ENCODE peak calls at places on chromosomes 3 and 15, in seven cellular contexts. One of them, this sample, is unnamed.

GRCh38 chr3:120114981-120115380 is 20.7 kb upstream of the GSK3B start:
- DNase-seq in activated gamma-delta T cell treated with Interleukin-2 at 50 U/mL for 16 hours: no peak
- DNase-seq in stimulated activated CD4-positive, alpha-beta T cell treated with anti-CD3 and anti-CD28 coated beads, Interleukin-15, amount 100 ng/mL, for 48 hours: no peak
- DNase-seq in naive thymus-derived CD8-positive, alpha-beta T cell: no peak
- DNase-seq in T-helper 1 cell: no peak
- DNase-seq in hepatocyte: no peak
- DNase-seq in fibroblast of the conjunctiva: no peak
- DNase-seq in this sample: no peak

GRCh38 chr3:47646362-47646761 is 67.7 kb upstream of the CSPG5 start:
- DNase-seq in hepatocyte: no peak
- DNase-seq in T-helper 1 cell: no peak
- DNase-seq in naive thymus-derived CD8-positive, alpha-beta T cell: no peak
- DNase-seq in activated gamma-delta T cell treated with Interleukin-2 at 50 U/mL for 16 hours: no peak
- DNase-seq in stimulated activated CD4-positive, alpha-beta T cell treated with anti-CD3 and anti-CD28 coated beads, Interleukin-15, amount 100 ng/mL, for 48 hours: no peak
- DNase-seq in fibroblast of the conjunctiva: peak; percentile 13
- DNase-seq in this sample: no peak

GRCh38 chr3:132347095-132347494 is 29.9 kb downstream of the ACP3 start:
- DNase-seq in naive thymus-derived CD8-positive, alpha-beta T cell: no peak
- DNase-seq in stimulated activated CD4-positive, alpha-beta T cell treated with anti-CD3 and anti-CD28 coated beads, Interleukin-15, amount 100 ng/mL, for 48 hours: no peak
- DNase-seq in T-helper 1 cell: no peak
- DNase-seq in fibroblast of the conjunctiva: no peak
- DNase-seq in activated gamma-delta T cell treated with Interleukin-2 at 50 U/mL for 16 hours: no peak
- DNase-seq in hepatocyte: no peak
- DNase-seq in this sample: peak; percentile 6

GRCh38 chr3:72338082-72338941 is 509.9 kb downstream of the SHQ1 start:
- DNase-seq in naive thymus-derived CD8-positive, alpha-beta T cell: no peak
- DNase-seq in stimulated activated CD4-positive, alpha-beta T cell treated with anti-CD3 and anti-CD28 coated beads, Interleukin-15, amount 100 ng/mL, for 48 hours: peak; percentile 67
- DNase-seq in T-helper 1 cell: no peak
- DNase-seq in activated gamma-delta T cell treated with Interleukin-2 at 50 U/mL for 16 hours: no peak
- DNase-seq in fibroblast of the conjunctiva: no peak
- DNase-seq in hepatocyte: no peak
- DNase-seq in this sample: no peak

GRCh38 chr3:71987089-71987735 is 202.3 kb upstream of the PROK2 start:
- DNase-seq in fibroblast of the conjunctiva: no peak
- DNase-seq in T-helper 1 cell: no peak
- DNase-seq in activated gamma-delta T cell treated with Interleukin-2 at 50 U/mL for 16 hours: no peak
- DNase-seq in hepatocyte: peak; percentile 41
- DNase-seq in stimulated activated CD4-positive, alpha-beta T cell treated with anti-CD3 and anti-CD28 coated beads, Interleukin-15, amount 100 ng/mL, for 48 hours: no peak
- DNase-seq in naive thymus-derived CD8-positive, alpha-beta T cell: no peak
- DNase-seq in this sample: no peak

GRCh38 chr3:184448321-184449160 is 68.7 kb downstream of the CHRD start:
- DNase-seq in naive thymus-derived CD8-positive, alpha-beta T cell: no peak
- DNase-seq in activated gamma-delta T cell treated with Interleukin-2 at 50 U/mL for 16 hours: no peak
- DNase-seq in T-helper 1 cell: no peak
- DNase-seq in stimulated activated CD4-positive, alpha-beta T cell treated with anti-CD3 and anti-CD28 coated beads, Interleukin-15, amount 100 ng/mL, for 48 hours: no peak
- DNase-seq in fibroblast of the conjunctiva: peak; percentile 23
- DNase-seq in hepatocyte: peak; percentile 31
- DNase-seq in this sample: no peak

GRCh38 chr15:80887148-80887547 is 102.5 kb downstream of the MESD start:
- DNase-seq in naive thymus-derived CD8-positive, alpha-beta T cell: no peak
- DNase-seq in T-helper 1 cell: no peak
- DNase-seq in stimulated activated CD4-positive, alpha-beta T cell treated with anti-CD3 and anti-CD28 coated beads, Interleukin-15, amount 100 ng/mL, for 48 hours: no peak
- DNase-seq in hepatocyte: no peak
- DNase-seq in activated gamma-delta T cell treated with Interleukin-2 at 50 U/mL for 16 hours: no peak
- DNase-seq in fibroblast of the conjunctiva: no peak
- DNase-seq in this sample: no peak

GRCh38 chr15:70857547-70858265 is 3.7 kb upstream of the LARP6 start:
- DNase-seq in T-helper 1 cell: no peak
- DNase-seq in hepatocyte: no peak
- DNase-seq in stimulated activated CD4-positive, alpha-beta T cell treated with anti-CD3 and anti-CD28 coated beads, Interleukin-15, amount 100 ng/mL, for 48 hours: no peak
- DNase-seq in activated gamma-delta T cell treated with Interleukin-2 at 50 U/mL for 16 hours: no peak
- DNase-seq in fibroblast of the conjunctiva: no peak
- DNase-seq in naive thymus-derived CD8-positive, alpha-beta T cell: no peak
- DNase-seq in this sample: no peak

GRCh38 chr3:112390783-112391641 is 58.1 kb downstream of the CD200 start:
- DNase-seq in stimulated activated CD4-positive, alpha-beta T cell treated with anti-CD3 and anti-CD28 coated beads, Interleukin-15, amount 100 ng/mL, for 48 hours: no peak
- DNase-seq in naive thymus-derived CD8-positive, alpha-beta T cell: no peak
- DNase-seq in T-helper 1 cell: no peak
- DNase-seq in activated gamma-delta T cell treated with Interleukin-2 at 50 U/mL for 16 hours: no peak
- DNase-seq in hepatocyte: peak; percentile 35
- DNase-seq in fibroblast of the conjunctiva: peak; percentile 84
- DNase-seq in this sample: peak; percentile 14

GRCh38 chr15:67622110-67622509 is 79.6 kb downstream of the MAP2K5 start:
- DNase-seq in stimulated activated CD4-positive, alpha-beta T cell treated with anti-CD3 and anti-CD28 coated beads, Interleukin-15, amount 100 ng/mL, for 48 hours: no peak
- DNase-seq in naive thymus-derived CD8-positive, alpha-beta T cell: no peak
- DNase-seq in fibroblast of the conjunctiva: no peak
- DNase-seq in T-helper 1 cell: no peak
- DNase-seq in activated gamma-delta T cell treated with Interleukin-2 at 50 U/mL for 16 hours: no peak
- DNase-seq in hepatocyte: no peak
- DNase-seq in this sample: no peak

GRCh38 chr3:113266738-113267137 is 55.4 kb downstream of the BOC start:
- DNase-seq in activated gamma-delta T cell treated with Interleukin-2 at 50 U/mL for 16 hours: no peak
- DNase-seq in naive thymus-derived CD8-positive, alpha-beta T cell: no peak
- DNase-seq in T-helper 1 cell: no peak
- DNase-seq in stimulated activated CD4-positive, alpha-beta T cell treated with anti-CD3 and anti-CD28 coated beads, Interleukin-15, amount 100 ng/mL, for 48 hours: no peak
- DNase-seq in fibroblast of the conjunctiva: no peak
- DNase-seq in hepatocyte: no peak
- DNase-seq in this sample: peak; percentile 99

GRCh38 chr15:71096676-71097075 is 18.6 kb upstream of the THSD4 start:
- DNase-seq in fibroblast of the conjunctiva: no peak
- DNase-seq in naive thymus-derived CD8-positive, alpha-beta T cell: no peak
- DNase-seq in stimulated activated CD4-positive, alpha-beta T cell treated with anti-CD3 and anti-CD28 coated beads, Interleukin-15, amount 100 ng/mL, for 48 hours: no peak
- DNase-seq in T-helper 1 cell: no peak
- DNase-seq in hepatocyte: no peak
- DNase-seq in activated gamma-delta T cell treated with Interleukin-2 at 50 U/mL for 16 hours: no peak
- DNase-seq in this sample: no peak

GRCh38 chr3:151009430-151009829 is 36.9 kb upstream of the CLRN1 start:
- DNase-seq in T-helper 1 cell: no peak
- DNase-seq in fibroblast of the conjunctiva: no peak
- DNase-seq in activated gamma-delta T cell treated with Interleukin-2 at 50 U/mL for 16 hours: no peak
- DNase-seq in naive thymus-derived CD8-positive, alpha-beta T cell: no peak
- DNase-seq in hepatocyte: no peak
- DNase-seq in stimulated activated CD4-positive, alpha-beta T cell treated with anti-CD3 and anti-CD28 coated beads, Interleukin-15, amount 100 ng/mL, for 48 hours: no peak
- DNase-seq in this sample: no peak

GRCh38 chr3:70728311-70728710 is 415.9 kb upstream of the MDFIC2 start:
- DNase-seq in naive thymus-derived CD8-positive, alpha-beta T cell: no peak
- DNase-seq in fibroblast of the conjunctiva: no peak
- DNase-seq in hepatocyte: no peak
- DNase-seq in T-helper 1 cell: no peak
- DNase-seq in activated gamma-delta T cell treated with Interleukin-2 at 50 U/mL for 16 hours: no peak
- DNase-seq in stimulated activated CD4-positive, alpha-beta T cell treated with anti-CD3 and anti-CD28 coated beads, Interleukin-15, amount 100 ng/mL, for 48 hours: no peak
- DNase-seq in this sample: no peak

GRCh38 chr3:65886376-65886775 is 152.3 kb downstream of the MAGI1 start:
- DNase-seq in naive thymus-derived CD8-positive, alpha-beta T cell: no peak
- DNase-seq in stimulated activated CD4-positive, alpha-beta T cell treated with anti-CD3 and anti-CD28 coated beads, Interleukin-15, amount 100 ng/mL, for 48 hours: no peak
- DNase-seq in fibroblast of the conjunctiva: no peak
- DNase-seq in activated gamma-delta T cell treated with Interleukin-2 at 50 U/mL for 16 hours: no peak
- DNase-seq in T-helper 1 cell: no peak
- DNase-seq in hepatocyte: no peak
- DNase-seq in this sample: no peak

GRCh38 chr3:29071077-29071634 is 209.7 kb upstream of the RBMS3 start:
- DNase-seq in fibroblast of the conjunctiva: no peak
- DNase-seq in hepatocyte: no peak
- DNase-seq in stimulated activated CD4-positive, alpha-beta T cell treated with anti-CD3 and anti-CD28 coated beads, Interleukin-15, amount 100 ng/mL, for 48 hours: no peak
- DNase-seq in activated gamma-delta T cell treated with Interleukin-2 at 50 U/mL for 16 hours: no peak
- DNase-seq in T-helper 1 cell: no peak
- DNase-seq in naive thymus-derived CD8-positive, alpha-beta T cell: no peak
- DNase-seq in this sample: no peak

GRCh38 chr3:11601446-11602241 is 42.1 kb downstream of the VGLL4 start:
- DNase-seq in fibroblast of the conjunctiva: no peak
- DNase-seq in T-helper 1 cell: no peak
- DNase-seq in hepatocyte: no peak
- DNase-seq in activated gamma-delta T cell treated with Interleukin-2 at 50 U/mL for 16 hours: no peak
- DNase-seq in stimulated activated CD4-positive, alpha-beta T cell treated with anti-CD3 and anti-CD28 coated beads, Interleukin-15, amount 100 ng/mL, for 48 hours: no peak
- DNase-seq in naive thymus-derived CD8-positive, alpha-beta T cell: no peak
- DNase-seq in this sample: no peak

GRCh38 chr15:70269991-70270751 is 172.5 kb upstream of the TLE3 start:
- DNase-seq in hepatocyte: no peak
- DNase-seq in fibroblast of the conjunctiva: no peak
- DNase-seq in naive thymus-derived CD8-positive, alpha-beta T cell: no peak
- DNase-seq in T-helper 1 cell: no peak
- DNase-seq in activated gamma-delta T cell treated with Interleukin-2 at 50 U/mL for 16 hours: no peak
- DNase-seq in stimulated activated CD4-positive, alpha-beta T cell treated with anti-CD3 and anti-CD28 coated beads, Interleukin-15, amount 100 ng/mL, for 48 hours: no peak
- DNase-seq in this sample: no peak

GRCh38 chr3:44962606-44963393 is 13.2 kb downstream of the ZDHHC3 start:
- DNase-seq in hepatocyte: no peak
- DNase-seq in T-helper 1 cell: no peak
- DNase-seq in fibroblast of the conjunctiva: no peak
- DNase-seq in naive thymus-derived CD8-positive, alpha-beta T cell: no peak
- DNase-seq in stimulated activated CD4-positive, alpha-beta T cell treated with anti-CD3 and anti-CD28 coated beads, Interleukin-15, amount 100 ng/mL, for 48 hours: no peak
- DNase-seq in activated gamma-delta T cell treated with Interleukin-2 at 50 U/mL for 16 hours: no peak
- DNase-seq in this sample: no peak

GRCh38 chr3:185152433-185153169 is at the start of gene C3orf70:
- DNase-seq in fibroblast of the conjunctiva: no peak
- DNase-seq in activated gamma-delta T cell treated with Interleukin-2 at 50 U/mL for 16 hours: no peak
- DNase-seq in T-helper 1 cell: no peak
- DNase-seq in hepatocyte: peak; percentile 74
- DNase-seq in stimulated activated CD4-positive, alpha-beta T cell treated with anti-CD3 and anti-CD28 coated beads, Interleukin-15, amount 100 ng/mL, for 48 hours: no peak
- DNase-seq in naive thymus-derived CD8-positive, alpha-beta T cell: peak; percentile 5
- DNase-seq in this sample: peak; percentile 76

GRCh38 chr3:159378391-159378790 is 576.5 kb downstream of the MFSD1 start:
- DNase-seq in fibroblast of the conjunctiva: no peak
- DNase-seq in naive thymus-derived CD8-positive, alpha-beta T cell: no peak
- DNase-seq in hepatocyte: no peak
- DNase-seq in stimulated activated CD4-positive, alpha-beta T cell treated with anti-CD3 and anti-CD28 coated beads, Interleukin-15, amount 100 ng/mL, for 48 hours: no peak
- DNase-seq in T-helper 1 cell: no peak
- DNase-seq in activated gamma-delta T cell treated with Interleukin-2 at 50 U/mL for 16 hours: no peak
- DNase-seq in this sample: no peak

GRCh38 chr3:190807719-190808375 is 54.6 kb downstream of the GMNC start:
- DNase-seq in hepatocyte: peak; percentile 18
- DNase-seq in fibroblast of the conjunctiva: no peak
- DNase-seq in T-helper 1 cell: no peak
- DNase-seq in activated gamma-delta T cell treated with Interleukin-2 at 50 U/mL for 16 hours: no peak
- DNase-seq in stimulated activated CD4-positive, alpha-beta T cell treated with anti-CD3 and anti-CD28 coated beads, Interleukin-15, amount 100 ng/mL, for 48 hours: no peak
- DNase-seq in naive thymus-derived CD8-positive, alpha-beta T cell: no peak
- DNase-seq in this sample: peak; percentile 68

GRCh38 chr15:80442728-80443403 is 38.7 kb downstream of the ARNT2 start:
- DNase-seq in hepatocyte: no peak
- DNase-seq in naive thymus-derived CD8-positive, alpha-beta T cell: no peak
- DNase-seq in T-helper 1 cell: no peak
- DNase-seq in activated gamma-delta T cell treated with Interleukin-2 at 50 U/mL for 16 hours: no peak
- DNase-seq in fibroblast of the conjunctiva: no peak
- DNase-seq in stimulated activated CD4-positive, alpha-beta T cell treated with anti-CD3 and anti-CD28 coated beads, Interleukin-15, amount 100 ng/mL, for 48 hours: no peak
- DNase-seq in this sample: no peak

GRCh38 chr3:48016336-48016973 is at the start of gene MAP4:
- DNase-seq in stimulated activated CD4-positive, alpha-beta T cell treated with anti-CD3 and anti-CD28 coated beads, Interleukin-15, amount 100 ng/mL, for 48 hours: no peak
- DNase-seq in activated gamma-delta T cell treated with Interleukin-2 at 50 U/mL for 16 hours: no peak
- DNase-seq in fibroblast of the conjunctiva: peak; percentile 14
- DNase-seq in hepatocyte: no peak
- DNase-seq in naive thymus-derived CD8-positive, alpha-beta T cell: no peak
- DNase-seq in T-helper 1 cell: no peak
- DNase-seq in this sample: no peak

GRCh38 chr3:126057547-126057819 is 26.4 kb downstream of the SLC41A3 start:
- DNase-seq in T-helper 1 cell: no peak
- DNase-seq in fibroblast of the conjunctiva: no peak
- DNase-seq in naive thymus-derived CD8-positive, alpha-beta T cell: no peak
- DNase-seq in activated gamma-delta T cell treated with Interleukin-2 at 50 U/mL for 16 hours: no peak
- DNase-seq in stimulated activated CD4-positive, alpha-beta T cell treated with anti-CD3 and anti-CD28 coated beads, Interleukin-15, amount 100 ng/mL, for 48 hours: no peak
- DNase-seq in hepatocyte: no peak
- DNase-seq in this sample: no peak

GRCh38 chr3:112470791-112471190 is 28.5 kb downstream of the BTLA start:
- DNase-seq in activated gamma-delta T cell treated with Interleukin-2 at 50 U/mL for 16 hours: no peak
- DNase-seq in T-helper 1 cell: no peak
- DNase-seq in hepatocyte: no peak
- DNase-seq in naive thymus-derived CD8-positive, alpha-beta T cell: no peak
- DNase-seq in fibroblast of the conjunctiva: no peak
- DNase-seq in stimulated activated CD4-positive, alpha-beta T cell treated with anti-CD3 and anti-CD28 coated beads, Interleukin-15, amount 100 ng/mL, for 48 hours: no peak
- DNase-seq in this sample: no peak

GRCh38 chr15:30903497-30904187 is at the start of gene FAN1:
- DNase-seq in activated gamma-delta T cell treated with Interleukin-2 at 50 U/mL for 16 hours: peak; percentile 60
- DNase-seq in naive thymus-derived CD8-positive, alpha-beta T cell: peak; percentile 49
- DNase-seq in T-helper 1 cell: peak; percentile 62
- DNase-seq in hepatocyte: peak; percentile 92
- DNase-seq in fibroblast of the conjunctiva: peak; percentile 57
- DNase-seq in stimulated activated CD4-positive, alpha-beta T cell treated with anti-CD3 and anti-CD28 coated beads, Interleukin-15, amount 100 ng/mL, for 48 hours: peak; percentile 68
- DNase-seq in this sample: peak; percentile 72

GRCh38 chr3:114903213-114903612 is 243.9 kb downstream of the ZBTB20 start:
- DNase-seq in T-helper 1 cell: no peak
- DNase-seq in naive thymus-derived CD8-positive, alpha-beta T cell: no peak
- DNase-seq in stimulated activated CD4-positive, alpha-beta T cell treated with anti-CD3 and anti-CD28 coated beads, Interleukin-15, amount 100 ng/mL, for 48 hours: no peak
- DNase-seq in activated gamma-delta T cell treated with Interleukin-2 at 50 U/mL for 16 hours: no peak
- DNase-seq in hepatocyte: no peak
- DNase-seq in fibroblast of the conjunctiva: no peak
- DNase-seq in this sample: no peak

This sample was measured in NCI-H146.